ENCODE peak calls at places on chromosomes 7 and 10, in eight cellular contexts. One of them, this sample, is unnamed.

GRCh38 chr10:60719721-60720120 is 58.6 kb upstream of the CDK1 start:
- DNase-seq in breast epithelium: no peak
- DNase-seq in sigmoid colon: no peak
- DNase-seq in transverse colon: no peak
- DNase-seq in spleen: no peak
- DNase-seq in esophagus muscularis mucosa: no peak
- DNase-seq in upper lobe of left lung: no peak
- DNase-seq in GM12878: no peak
- DNase-seq in this sample: no peak

GRCh38 chr7:51246258-51247245 is 70.1 kb downstream of the COBL start:
- DNase-seq in sigmoid colon: no peak
- DNase-seq in spleen: no peak
- DNase-seq in upper lobe of left lung: no peak
- DNase-seq in esophagus muscularis mucosa: no peak
- DNase-seq in breast epithelium: no peak
- DNase-seq in transverse colon: no peak
- DNase-seq in GM12878: no peak
- DNase-seq in this sample: no peak

GRCh38 chr7:29332875-29333482 is 138.4 kb downstream of the CHN2 start:
- DNase-seq in GM12878: no peak
- DNase-seq in breast epithelium: no peak
- DNase-seq in esophagus muscularis mucosa: no peak
- DNase-seq in transverse colon: no peak
- DNase-seq in upper lobe of left lung: no peak
- DNase-seq in sigmoid colon: no peak
- DNase-seq in spleen: no peak
- DNase-seq in this sample: no peak

GRCh38 chr10:35545878-35546631 is 59.1 kb upstream of the GJD4 start:
- DNase-seq in sigmoid colon: no peak
- DNase-seq in breast epithelium: no peak
- DNase-seq in esophagus muscularis mucosa: no peak
- DNase-seq in GM12878: no peak
- DNase-seq in spleen: no peak
- DNase-seq in upper lobe of left lung: no peak
- DNase-seq in transverse colon: no peak
- DNase-seq in this sample: no peak

GRCh38 chr10:131895116-131895515 is 5.7 kb upstream of the PPP2R2D start:
- DNase-seq in upper lobe of left lung: no peak
- DNase-seq in esophagus muscularis mucosa: no peak
- DNase-seq in sigmoid colon: no peak
- DNase-seq in GM12878: no peak
- DNase-seq in breast epithelium: no peak
- DNase-seq in transverse colon: no peak
- DNase-seq in spleen: peak; percentile 65
- DNase-seq in this sample: no peak

GRCh38 chr7:84025332-84025927 is 169.2 kb downstream of the SEMA3A start:
- DNase-seq in GM12878: no peak
- DNase-seq in breast epithelium: no peak
- DNase-seq in upper lobe of left lung: no peak
- DNase-seq in spleen: no peak
- DNase-seq in transverse colon: no peak
- DNase-seq in esophagus muscularis mucosa: no peak
- DNase-seq in sigmoid colon: peak; percentile 63
- DNase-seq in this sample: no peak

GRCh38 chr10:42648512-42648911 is 10.1 kb upstream of the ZNF33B start:
- DNase-seq in sigmoid colon: no peak
- DNase-seq in transverse colon: no peak
- DNase-seq in GM12878: no peak
- DNase-seq in esophagus muscularis mucosa: no peak
- DNase-seq in breast epithelium: no peak
- DNase-seq in upper lobe of left lung: no peak
- DNase-seq in spleen: no peak
- DNase-seq in this sample: no peak

GRCh38 chr10:117254338-117254737 is 13.4 kb downstream of the SLC18A2 start:
- DNase-seq in esophagus muscularis mucosa: no peak
- DNase-seq in spleen: no peak
- DNase-seq in breast epithelium: no peak
- DNase-seq in upper lobe of left lung: no peak
- DNase-seq in transverse colon: no peak
- DNase-seq in sigmoid colon: no peak
- DNase-seq in GM12878: no peak
- DNase-seq in this sample: peak; percentile 3

GRCh38 chr10:47315426-47315825 is 6.8 kb upstream of the GDF2 start:
- DNase-seq in GM12878: no peak
- DNase-seq in transverse colon: no peak
- DNase-seq in esophagus muscularis mucosa: no peak
- DNase-seq in upper lobe of left lung: no peak
- DNase-seq in spleen: no peak
- DNase-seq in sigmoid colon: no peak
- DNase-seq in breast epithelium: no peak
- DNase-seq in this sample: no peak

DNA sequence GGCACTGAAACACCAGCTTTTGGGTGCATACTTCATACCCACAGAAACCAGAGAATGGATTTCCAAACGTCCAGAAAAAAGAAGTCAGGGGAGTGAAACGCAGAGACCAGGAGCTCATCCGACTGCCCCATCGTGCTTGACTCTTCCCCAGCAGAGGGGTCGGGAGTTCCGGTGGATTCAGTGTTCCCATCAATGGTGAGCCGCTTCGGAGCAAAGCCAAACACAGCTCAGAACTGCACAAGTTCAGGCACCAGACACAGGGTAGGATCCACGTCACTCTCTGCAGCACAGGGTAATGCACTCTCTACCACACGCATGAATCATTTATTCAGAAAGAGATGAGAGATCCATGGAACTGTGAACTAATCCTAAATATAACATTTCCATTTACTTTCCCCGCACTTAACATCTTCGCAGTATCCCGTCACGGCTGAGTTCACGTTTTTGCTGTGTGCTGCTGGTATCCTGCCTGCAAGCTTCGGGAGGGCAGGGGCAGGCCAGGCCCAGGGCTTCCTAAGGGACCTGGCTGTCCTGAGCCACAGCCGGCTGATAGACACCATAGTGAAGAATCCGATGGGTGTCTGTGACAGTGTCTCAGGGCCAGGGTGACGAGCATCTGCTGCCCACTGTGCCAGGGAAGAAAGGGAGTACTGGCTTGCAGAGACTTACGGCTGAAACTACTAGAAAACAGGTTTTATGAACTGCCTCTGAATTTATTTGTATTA is 545.3 kb downstream of the PTPRN2 start:
- DNase-seq in breast epithelium: peak; percentile 22
- DNase-seq in sigmoid colon: peak; percentile 40
- DNase-seq in spleen: peak; percentile 61
- DNase-seq in GM12878: no peak
- DNase-seq in esophagus muscularis mucosa: no peak
- DNase-seq in transverse colon: no peak
- DNase-seq in upper lobe of left lung: no peak
- DNase-seq in this sample: peak; percentile 20
- H3K9me3 ChIP-seq in breast epithelium: peaks cover 16% of the 10 kb centered on the region
- H3K9me3 ChIP-seq in sigmoid colon: peaks cover 2% of the 10 kb centered on the region
- H3K9me3 ChIP-seq in spleen: peaks cover 12% of the 10 kb centered on the region
- H3K9me3 ChIP-seq in GM12878: no peaks in the 10 kb centered on the region
- H3K9me3 ChIP-seq in esophagus muscularis mucosa: peaks cover 21% of the 10 kb centered on the region
- H3K9me3 ChIP-seq in transverse colon: peaks cover 14% of the 10 kb centered on the region
- H3K9me3 ChIP-seq in upper lobe of left lung: peaks cover 17% of the 10 kb centered on the region
- H3K9me3 ChIP-seq in this sample: peaks cover 17% of the 10 kb centered on the region

GRCh38 chr7:129499915-129500463 is 2.3 kb upstream of the SMKR1 start:
- DNase-seq in upper lobe of left lung: no peak
- DNase-seq in esophagus muscularis mucosa: no peak
- DNase-seq in GM12878: peak; percentile 26
- DNase-seq in spleen: no peak
- DNase-seq in breast epithelium: no peak
- DNase-seq in transverse colon: no peak
- DNase-seq in sigmoid colon: no peak
- DNase-seq in this sample: no peak

GRCh38 chr7:129501760-129502707 is at the start of gene SMKR1:
- DNase-seq in GM12878: peak; percentile 12
- DNase-seq in esophagus muscularis mucosa: no peak
- DNase-seq in upper lobe of left lung: peak; percentile 98
- DNase-seq in transverse colon: peak; percentile 88
- DNase-seq in breast epithelium: peak; percentile 63
- DNase-seq in sigmoid colon: peak; percentile 71
- DNase-seq in spleen: peak; percentile 98
- DNase-seq in this sample: peak; percentile 88

GRCh38 chr7:129503725-129504124 is 1.4 kb downstream of the SMKR1 start:
- DNase-seq in spleen: no peak
- DNase-seq in sigmoid colon: no peak
- DNase-seq in breast epithelium: no peak
- DNase-seq in esophagus muscularis mucosa: no peak
- DNase-seq in upper lobe of left lung: no peak
- DNase-seq in transverse colon: no peak
- DNase-seq in GM12878: no peak
- DNase-seq in this sample: peak; percentile 17

GRCh38 chr7:129498021-129498420 is 4.3 kb upstream of the SMKR1 start:
- DNase-seq in upper lobe of left lung: no peak
- DNase-seq in esophagus muscularis mucosa: no peak
- DNase-seq in transverse colon: no peak
- DNase-seq in spleen: no peak
- DNase-seq in breast epithelium: no peak
- DNase-seq in sigmoid colon: no peak
- DNase-seq in GM12878: no peak
- DNase-seq in this sample: no peak

DNA sequence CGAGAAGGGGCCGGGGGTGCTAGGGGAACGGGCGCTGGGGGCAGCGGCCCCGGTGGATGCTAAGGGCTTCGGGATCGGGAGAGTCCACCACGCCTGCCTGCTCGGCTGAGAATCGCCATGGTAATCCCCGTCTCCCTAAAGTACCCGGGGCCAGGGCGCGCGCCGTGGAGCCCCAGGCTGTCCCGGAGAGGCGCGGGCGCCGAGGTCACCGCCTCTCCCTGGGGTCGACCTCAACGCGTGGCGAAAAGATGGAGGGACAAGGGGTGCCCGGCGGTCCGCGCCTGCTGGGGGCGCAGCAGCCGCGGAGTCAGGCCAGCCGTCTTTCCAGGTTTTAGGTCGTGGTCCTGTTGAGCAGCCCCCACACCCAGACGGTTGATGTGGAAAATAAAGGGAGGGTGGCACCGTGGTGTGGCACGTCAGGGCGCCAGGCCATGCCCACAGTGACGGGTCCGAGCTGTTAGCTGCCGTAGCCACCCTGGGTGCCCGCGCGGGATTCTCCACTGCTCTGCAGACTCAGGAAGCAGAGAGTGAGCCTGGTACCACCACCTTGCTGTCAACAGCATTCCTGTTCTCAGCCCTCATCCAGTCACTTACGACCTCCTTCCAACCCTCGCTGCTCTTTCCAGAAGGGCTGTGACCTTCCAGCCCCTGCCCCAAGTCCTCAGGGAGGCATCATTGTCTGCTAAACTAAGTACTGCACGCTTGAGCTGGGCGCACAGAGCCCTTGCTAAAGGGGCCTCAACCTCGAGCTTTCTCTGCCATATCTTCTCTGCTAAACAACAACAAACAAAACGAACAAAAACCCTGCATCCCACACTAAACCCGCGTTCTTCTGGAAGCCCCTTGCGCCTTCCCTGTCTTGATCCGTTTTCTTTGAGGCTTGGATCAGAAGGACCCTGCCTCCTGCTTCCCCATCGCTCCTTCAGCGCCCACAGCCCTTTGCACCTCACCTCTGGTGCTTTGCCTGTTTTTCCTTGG is 666 bp downstream of the SMKR1 start:
- DNase-seq in esophagus muscularis mucosa: no peak
- DNase-seq in upper lobe of left lung: no peak
- DNase-seq in transverse colon: no peak
- DNase-seq in spleen: peak; percentile 79
- DNase-seq in GM12878: no peak
- DNase-seq in sigmoid colon: no peak
- DNase-seq in breast epithelium: no peak
- DNase-seq in this sample: peak; percentile 25
- TF ChIP-seq POLR2AphosphoS5 in esophagus muscularis mucosa: no peak
- TF ChIP-seq POLR2AphosphoS5 in upper lobe of left lung: no peak
- TF ChIP-seq POLR2AphosphoS5 in transverse colon: no peak
- TF ChIP-seq POLR2AphosphoS5 in spleen: no peak
- TF ChIP-seq POLR2AphosphoS5 in GM12878: no peak
- TF ChIP-seq POLR2AphosphoS5 in sigmoid colon: no peak
- TF ChIP-seq POLR2AphosphoS5 in breast epithelium: no peak
- TF ChIP-seq POLR2AphosphoS5 in this sample: no peak

DNA sequence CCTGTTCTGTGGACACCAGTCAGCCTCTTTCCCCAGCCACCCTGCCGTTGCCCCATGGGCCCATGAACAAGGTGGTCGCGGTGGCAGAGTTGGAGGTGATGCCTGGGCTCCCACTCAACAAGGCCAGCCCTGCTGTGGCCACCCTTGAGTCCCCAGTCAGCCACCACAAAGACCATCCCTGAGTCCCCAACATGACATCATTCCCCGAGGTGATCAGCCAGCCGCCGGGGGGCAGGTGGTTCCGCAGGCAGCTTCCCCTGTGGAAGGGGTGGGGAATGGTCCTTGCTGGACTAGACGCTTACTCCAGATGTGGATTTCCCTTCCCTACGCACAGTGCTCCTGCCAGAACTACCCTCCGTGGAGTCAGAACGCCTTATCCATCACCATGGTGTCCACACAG is 271.7 kb downstream of the PTPRN2 start:
- DNase-seq in esophagus muscularis mucosa: no peak
- DNase-seq in breast epithelium: no peak
- DNase-seq in spleen: no peak
- DNase-seq in transverse colon: no peak
- DNase-seq in upper lobe of left lung: peak; percentile 74
- DNase-seq in GM12878: no peak
- DNase-seq in sigmoid colon: no peak
- DNase-seq in this sample: no peak
- H3K9me3 ChIP-seq in esophagus muscularis mucosa: no peaks in the 10 kb centered on the region
- H3K9me3 ChIP-seq in breast epithelium: no peaks in the 10 kb centered on the region
- H3K9me3 ChIP-seq in spleen: no peaks in the 10 kb centered on the region
- H3K9me3 ChIP-seq in transverse colon: no peaks in the 10 kb centered on the region
- H3K9me3 ChIP-seq in upper lobe of left lung: no peaks in the 10 kb centered on the region
- H3K9me3 ChIP-seq in GM12878: no peaks in the 10 kb centered on the region
- H3K9me3 ChIP-seq in sigmoid colon: no peaks in the 10 kb centered on the region
- H3K9me3 ChIP-seq in this sample: peaks cover 5% of the 10 kb centered on the region

DNA sequence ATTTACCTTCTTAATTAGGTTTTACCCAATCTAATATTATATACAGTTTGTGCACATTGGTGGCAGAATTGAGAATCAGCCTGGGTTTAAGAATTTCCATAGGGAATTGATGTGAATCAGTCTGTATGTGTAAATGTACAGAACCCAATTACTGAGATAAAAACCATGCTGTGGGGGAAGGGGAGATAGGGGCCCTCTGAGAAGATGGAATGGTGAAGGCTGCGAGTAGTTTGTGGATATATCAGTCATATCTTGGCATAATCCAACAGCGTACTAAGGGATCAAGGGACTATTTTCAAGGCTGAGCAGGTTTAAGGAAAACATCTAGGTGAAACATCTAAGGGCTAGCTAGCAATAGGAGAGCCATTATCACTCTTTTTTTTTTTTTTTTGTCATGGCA is 6.7 kb downstream of the SGPL1 start:
- DNase-seq in esophagus muscularis mucosa: no peak
- DNase-seq in GM12878: no peak
- DNase-seq in transverse colon: no peak
- DNase-seq in upper lobe of left lung: no peak
- DNase-seq in breast epithelium: no peak
- DNase-seq in sigmoid colon: no peak
- DNase-seq in spleen: no peak
- DNase-seq in this sample: no peak
- TF ChIP-seq POLR2AphosphoS5 in esophagus muscularis mucosa: no peak
- TF ChIP-seq POLR2AphosphoS5 in GM12878: no peak
- TF ChIP-seq POLR2AphosphoS5 in transverse colon: no peak
- TF ChIP-seq POLR2AphosphoS5 in upper lobe of left lung: no peak
- TF ChIP-seq POLR2AphosphoS5 in breast epithelium: no peak
- TF ChIP-seq POLR2AphosphoS5 in sigmoid colon: no peak
- TF ChIP-seq POLR2AphosphoS5 in spleen: no peak
- TF ChIP-seq POLR2AphosphoS5 in this sample: no peak

GRCh38 chr7:158473238-158473637 is 114.4 kb downstream of the PTPRN2 start:
- DNase-seq in GM12878: no peak
- DNase-seq in transverse colon: no peak
- DNase-seq in sigmoid colon: no peak
- DNase-seq in esophagus muscularis mucosa: no peak
- DNase-seq in upper lobe of left lung: no peak
- DNase-seq in spleen: no peak
- DNase-seq in breast epithelium: no peak
- DNase-seq in this sample: no peak
- H3K9me3 ChIP-seq in GM12878: no peaks in the 10 kb centered on the region
- H3K9me3 ChIP-seq in transverse colon: no peaks in the 10 kb centered on the region
- H3K9me3 ChIP-seq in sigmoid colon: no peaks in the 10 kb centered on the region
- H3K9me3 ChIP-seq in esophagus muscularis mucosa: no peaks in the 10 kb centered on the region
- H3K9me3 ChIP-seq in upper lobe of left lung: no peaks in the 10 kb centered on the region
- H3K9me3 ChIP-seq in spleen: no peaks in the 10 kb centered on the region
- H3K9me3 ChIP-seq in breast epithelium: no peaks in the 10 kb centered on the region
- H3K9me3 ChIP-seq in this sample: no peaks in the 10 kb centered on the region

This sample was measured in stomach.